ENCODE peak calls at places on chromosomes 4 and X, in five cellular contexts. Z is H1, Q is K562, T is HepG2, M is GM12878. H is an unnamed sample.
A peak's percentile ranks its signal among the peaks of the same experiment; 100 is the strongest.

GRCh38 chrX:51148848-51149247 is 183.8 kb upstream of the NUDT10 start:
- DNase-seq in Z (peak; percentile 44), Q (no peak), T (no peak), M (no peak), H (no peak)

GRCh38 chr4:52870225-52870624 is 8.1 kb downstream of the RASL11B start:
- DNase-seq in Z (no peak), Q (peak; percentile 11), T (no peak), M (no peak), H (no peak)

GRCh38 chrX:39869846-39870601 is 227.7 kb downstream of the BCOR start:
- DNase-seq in Z (no peak), Q (peak; percentile 71), T (no peak), M (no peak), H (no peak)

GRCh38 chr4:36761625-36762024 is 480.2 kb downstream of the DTHD1 start:
- DNase-seq in Z (no peak), Q (no peak), T (no peak), M (no peak), H (no peak)

GRCh38 chr4:120446051-120446567 is 379.5 kb upstream of the MAD2L1 start:
- DNase-seq in Z (no peak), Q (no peak), T (no peak), M (no peak), H (no peak)

GRCh38 chr4:71212216-71212615 is 126.6 kb upstream of the SLC4A4 start:
- DNase-seq in Z (no peak), Q (no peak), T (no peak), M (no peak), H (no peak)

GRCh38 chrX:24673424-24673823 is 20.3 kb upstream of the POLA1 start:
- DNase-seq in Z (no peak), Q (no peak), T (no peak), M (no peak), H (no peak)

GRCh38 chr4:113769744-113770143 is 8.2 kb upstream of the CAMK2D start:
- DNase-seq in Z (no peak), Q (no peak), T (no peak), M (no peak), H (no peak)

GRCh38 chr4:69684821-69685220 is 31.8 kb upstream of the UGT2A1 start:
- DNase-seq in Z (no peak), Q (no peak), T (no peak), M (no peak), H (no peak)

GRCh38 chr4:116599859-116600258 is 485.5 kb downstream of the TRAM1L1 start:
- DNase-seq in Z (peak; percentile 87), Q (peak; percentile 22), T (no peak), M (no peak), H (no peak)

GRCh38 chr4:53563824-53564223 is 27.5 kb downstream of the LNX1 start:
- DNase-seq in Z (no peak), Q (no peak), T (no peak), M (peak; percentile 24), H (no peak)

GRCh38 chrX:48938721-48939416 is 18.5 kb downstream of the OTUD5 start:
- DNase-seq in Z (no peak), Q (no peak), T (no peak), M (peak; percentile 84), H (no peak)

GRCh38 chrX:8453619-8454018 is 11.0 kb upstream of the VCX3B start:
- DNase-seq in Z (no peak), Q (no peak), T (no peak), M (no peak), H (no peak)

GRCh38 chr4:154044118-154044517 is 255.2 kb upstream of the SFRP2 start:
- DNase-seq in Z (no peak), Q (no peak), T (no peak), M (no peak), H (no peak)

GRCh38 chr4:118741456-118741855 is 56.3 kb downstream of the METTL14 start:
- DNase-seq in Z (no peak), Q (no peak), T (no peak), M (no peak), H (no peak)

GRCh38 chr4:163335384-163335783 is 3.0 kb upstream of the NPY1R start:
- DNase-seq in Z (no peak), Q (no peak), T (no peak), M (no peak), H (no peak)

GRCh38 chr4:161530710-161531109 is 633.1 kb downstream of the FSTL5 start:
- DNase-seq in Z (no peak), Q (no peak), T (no peak), M (no peak), H (no peak)

GRCh38 chr4:128831526-128832252 is 22.2 kb downstream of the JADE1 start:
- DNase-seq in Z (no peak), Q (no peak), T (peak; percentile 57), M (no peak), H (peak; percentile 32)

GRCh38 chr4:89681671-89682070 is 155.3 kb downstream of the SNCA start:
- DNase-seq in Z (no peak), Q (no peak), T (no peak), M (no peak), H (no peak)

GRCh38 chrX:38175140-38175539 is 45.5 kb downstream of the SRPX start:
- DNase-seq in Z (peak; percentile 45), Q (peak; percentile 51), T (peak; percentile 27), M (peak; percentile 3), H (peak; percentile 38)

GRCh38 chrX:11535156-11535919 is 130.4 kb downstream of the ARHGAP6 start:
- DNase-seq in Z (no peak), Q (no peak), T (no peak), M (no peak), H (no peak)

GRCh38 chrX:11530621-11531020 is 135.1 kb downstream of the ARHGAP6 start:
- DNase-seq in Z (no peak), Q (no peak), T (no peak), M (no peak), H (no peak)

GRCh38 chrX:11531226-11531625 is 134.5 kb downstream of the ARHGAP6 start:
- DNase-seq in Z (no peak), Q (peak; percentile 44), T (no peak), M (no peak), H (no peak)

GRCh38 chrX:11532291-11533075 is 133.2 kb downstream of the ARHGAP6 start:
- DNase-seq in Z (no peak), Q (peak; percentile 59), T (no peak), M (no peak), H (no peak)

GRCh38 chrX:11533211-11533651 is 132.5 kb downstream of the ARHGAP6 start:
- DNase-seq in Z (no peak), Q (peak; percentile 76), T (peak; percentile 68), M (peak; percentile 61), H (peak; percentile 60)
- TF ChIP-seq TAF1 in Z (no peak), Q (no peak), T (no peak), M (no peak), H (no peak)

GRCh38 chr4:140533951-140534480 is 10.0 kb downstream of the ELMOD2 start:
- DNase-seq in Z (no peak), Q (no peak), T (no peak), M (no peak), H (no peak)
- TF ChIP-seq MAX in Z (no peak), Q (no peak), T (no peak), M (no peak), H (no peak)

DNA sequence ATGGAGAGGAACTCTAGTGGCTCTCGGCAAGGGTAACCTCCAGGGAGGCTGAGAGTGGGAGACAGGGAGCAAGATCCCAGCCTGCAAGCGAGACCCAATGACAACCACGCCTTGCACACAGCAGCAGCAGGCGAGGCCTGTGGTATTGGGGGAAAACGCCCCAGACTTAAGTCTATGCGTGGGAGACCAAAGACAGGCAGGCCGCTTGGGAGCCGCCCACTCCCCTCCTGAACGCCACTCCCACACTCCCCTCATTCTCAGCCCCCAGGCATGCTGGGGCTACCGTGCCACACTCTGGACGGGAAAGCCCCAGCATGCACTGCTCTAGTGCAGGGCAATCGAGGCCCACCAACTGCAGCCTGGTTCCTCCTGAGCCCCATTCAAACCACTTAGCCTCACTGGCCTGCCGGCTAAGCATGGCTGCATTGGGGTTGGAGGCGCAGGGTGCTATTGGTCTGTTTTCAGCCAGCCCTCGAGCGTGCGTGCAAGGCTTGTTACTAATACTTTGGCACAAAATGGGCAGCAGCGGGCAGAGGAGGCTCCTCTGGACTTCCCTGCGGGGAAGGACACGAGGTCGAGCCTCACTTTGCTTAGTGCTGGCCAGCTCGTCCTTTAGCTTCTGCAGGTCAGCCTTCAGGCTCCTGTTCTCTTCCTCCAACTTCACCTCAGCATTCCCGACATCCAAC is 14.8 kb downstream of the SLC6A8 start:
- DNase-seq in Z (no peak), Q (no peak), T (no peak), M (no peak), H (no peak)
- H3K4me2 ChIP-seq in Z (no peak overlapping the region), Q (no peak overlapping the region), T (no peak overlapping the region), M (no peak overlapping the region), H (no peak overlapping the region)

GRCh38 chrX:49995021-49995731 is 72.8 kb downstream of the CLCN5 start:
- DNase-seq in Z (no peak), Q (peak; percentile 4), T (peak; percentile 30), M (no peak), H (no peak)
- TF ChIP-seq TAF1 in Z (no peak), Q (no peak), T (no peak), M (no peak), H (no peak)

GRCh38 chrX:45323387-45323786 is 122.7 kb upstream of the DIPK2B start:
- DNase-seq in Z (no peak), Q (no peak), T (no peak), M (no peak), H (no peak)
- TF ChIP-seq MAX in Z (no peak), Q (no peak), T (no peak), M (no peak), H (no peak)

DNA sequence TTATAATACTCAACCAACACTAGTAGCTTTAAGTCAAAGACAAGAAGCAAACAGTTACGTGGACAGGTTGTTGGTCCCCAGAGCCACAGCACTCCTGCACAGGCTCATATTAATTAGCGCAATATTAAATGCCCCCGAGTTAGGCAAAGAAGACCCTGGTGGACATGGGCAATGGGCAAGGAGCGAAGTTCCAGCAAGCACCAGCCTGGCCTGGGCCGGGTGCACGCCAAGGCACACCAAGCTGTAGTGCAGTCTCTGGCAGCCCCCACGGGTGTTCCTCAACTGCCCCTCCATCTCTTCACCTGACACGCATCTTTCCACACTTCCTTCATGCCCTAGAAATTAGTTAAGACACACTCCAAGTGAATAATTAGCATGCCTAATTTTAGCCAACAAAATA is 20.1 kb downstream of the FAT1 start:
- DNase-seq in Z (no peak), Q (no peak), T (no peak), M (no peak), H (no peak)
- H3K4me2 ChIP-seq in Z (no peak overlapping the region), Q (no peak overlapping the region), T (no peak overlapping the region), M (no peak overlapping the region), H (no peak overlapping the region)

H was measured in SK-N-SH.